ENCODE peak calls at places on chromosomes 1 and 21, in eight cellular contexts. One of them, this sample, is unnamed.

GRCh38 chr1:165544996-165545395 is 1.2 kb downstream of the LRRC52 start:
- DNase-seq in PC-9: no peak
- DNase-seq in aorta: no peak
- DNase-seq in stomach: no peak
- DNase-seq in activated T-cell treated with anti-CD3 and anti-CD28 coated beads, Interleukin-2, amount 50 U/mL, for 72 hours: no peak
- DNase-seq in WTC11: no peak
- DNase-seq in non-pigmented ciliary epithelial cell: no peak
- DNase-seq in fibroblast of pulmonary artery: no peak
- DNase-seq in this sample: no peak

GRCh38 chr21:41402796-41403195 is 23.2 kb upstream of the MX1 start:
- DNase-seq in activated T-cell treated with anti-CD3 and anti-CD28 coated beads, Interleukin-2, amount 50 U/mL, for 72 hours: no peak
- DNase-seq in stomach: no peak
- DNase-seq in non-pigmented ciliary epithelial cell: no peak
- DNase-seq in PC-9: no peak
- DNase-seq in fibroblast of pulmonary artery: no peak
- DNase-seq in aorta: peak; percentile 59
- DNase-seq in WTC11: no peak
- DNase-seq in this sample: no peak

GRCh38 chr21:33112670-33113596 is 43.0 kb downstream of the OLIG1 start:
- DNase-seq in non-pigmented ciliary epithelial cell: no peak
- DNase-seq in fibroblast of pulmonary artery: no peak
- DNase-seq in aorta: no peak
- DNase-seq in stomach: no peak
- DNase-seq in PC-9: no peak
- DNase-seq in activated T-cell treated with anti-CD3 and anti-CD28 coated beads, Interleukin-2, amount 50 U/mL, for 72 hours: no peak
- DNase-seq in WTC11: no peak
- DNase-seq in this sample: no peak

GRCh38 chr1:75135829-75136142 is 1.6 kb downstream of the LHX8 start:
- DNase-seq in PC-9: no peak
- DNase-seq in fibroblast of pulmonary artery: no peak
- DNase-seq in non-pigmented ciliary epithelial cell: no peak
- DNase-seq in activated T-cell treated with anti-CD3 and anti-CD28 coated beads, Interleukin-2, amount 50 U/mL, for 72 hours: no peak
- DNase-seq in stomach: no peak
- DNase-seq in WTC11: no peak
- DNase-seq in aorta: no peak
- DNase-seq in this sample: no peak

GRCh38 chr1:3407021-3407420 is 47.4 kb upstream of the ARHGEF16 start:
- DNase-seq in fibroblast of pulmonary artery: no peak
- DNase-seq in stomach: no peak
- DNase-seq in activated T-cell treated with anti-CD3 and anti-CD28 coated beads, Interleukin-2, amount 50 U/mL, for 72 hours: no peak
- DNase-seq in non-pigmented ciliary epithelial cell: no peak
- DNase-seq in PC-9: no peak
- DNase-seq in WTC11: no peak
- DNase-seq in aorta: no peak
- DNase-seq in this sample: no peak

GRCh38 chr1:226519741-226520598 is 28.6 kb upstream of the STUM start:
- DNase-seq in activated T-cell treated with anti-CD3 and anti-CD28 coated beads, Interleukin-2, amount 50 U/mL, for 72 hours: no peak
- DNase-seq in aorta: no peak
- DNase-seq in fibroblast of pulmonary artery: no peak
- DNase-seq in PC-9: no peak
- DNase-seq in non-pigmented ciliary epithelial cell: no peak
- DNase-seq in stomach: no peak
- DNase-seq in WTC11: peak; percentile 35
- DNase-seq in this sample: no peak

GRCh38 chr1:182841368-182841988 is 2.3 kb downstream of the DHX9 start:
- DNase-seq in activated T-cell treated with anti-CD3 and anti-CD28 coated beads, Interleukin-2, amount 50 U/mL, for 72 hours: no peak
- DNase-seq in PC-9: no peak
- DNase-seq in non-pigmented ciliary epithelial cell: no peak
- DNase-seq in stomach: no peak
- DNase-seq in fibroblast of pulmonary artery: peak; percentile 24
- DNase-seq in aorta: no peak
- DNase-seq in WTC11: no peak
- DNase-seq in this sample: no peak

GRCh38 chr1:244207042-244207934 is 156.2 kb downstream of the ZBTB18 start:
- DNase-seq in fibroblast of pulmonary artery: peak; percentile 87
- DNase-seq in activated T-cell treated with anti-CD3 and anti-CD28 coated beads, Interleukin-2, amount 50 U/mL, for 72 hours: no peak
- DNase-seq in non-pigmented ciliary epithelial cell: no peak
- DNase-seq in PC-9: no peak
- DNase-seq in WTC11: no peak
- DNase-seq in aorta: no peak
- DNase-seq in stomach: no peak
- DNase-seq in this sample: no peak

GRCh38 chr1:51236548-51237312 is 657 bp downstream of the RNF11 start:
- DNase-seq in WTC11: peak; percentile 45
- DNase-seq in non-pigmented ciliary epithelial cell: no peak
- DNase-seq in stomach: peak; percentile 44
- DNase-seq in aorta: peak; percentile 81
- DNase-seq in activated T-cell treated with anti-CD3 and anti-CD28 coated beads, Interleukin-2, amount 50 U/mL, for 72 hours: peak; percentile 40
- DNase-seq in PC-9: peak; percentile 27
- DNase-seq in fibroblast of pulmonary artery: peak; percentile 55
- DNase-seq in this sample: no peak

GRCh38 chr1:24886241-24886640 is 43.8 kb downstream of the RUNX3 start:
- DNase-seq in WTC11: no peak
- DNase-seq in non-pigmented ciliary epithelial cell: no peak
- DNase-seq in fibroblast of pulmonary artery: no peak
- DNase-seq in activated T-cell treated with anti-CD3 and anti-CD28 coated beads, Interleukin-2, amount 50 U/mL, for 72 hours: no peak
- DNase-seq in PC-9: no peak
- DNase-seq in aorta: peak; percentile 11
- DNase-seq in stomach: peak; percentile 25
- DNase-seq in this sample: no peak

GRCh38 chr1:21822349-21822748 is 10.3 kb downstream of the LDLRAD2 start:
- DNase-seq in PC-9: no peak
- DNase-seq in activated T-cell treated with anti-CD3 and anti-CD28 coated beads, Interleukin-2, amount 50 U/mL, for 72 hours: no peak
- DNase-seq in aorta: no peak
- DNase-seq in WTC11: peak; percentile 66
- DNase-seq in stomach: no peak
- DNase-seq in non-pigmented ciliary epithelial cell: no peak
- DNase-seq in fibroblast of pulmonary artery: no peak
- DNase-seq in this sample: no peak

GRCh38 chr1:204990059-204990664 is 52.9 kb upstream of the CNTN2 start:
- DNase-seq in WTC11: no peak
- DNase-seq in aorta: no peak
- DNase-seq in fibroblast of pulmonary artery: no peak
- DNase-seq in activated T-cell treated with anti-CD3 and anti-CD28 coated beads, Interleukin-2, amount 50 U/mL, for 72 hours: no peak
- DNase-seq in stomach: no peak
- DNase-seq in non-pigmented ciliary epithelial cell: no peak
- DNase-seq in PC-9: no peak
- DNase-seq in this sample: no peak

GRCh38 chr1:209802780-209803152 is 3.2 kb downstream of the IRF6 start:
- DNase-seq in non-pigmented ciliary epithelial cell: no peak
- DNase-seq in PC-9: no peak
- DNase-seq in WTC11: no peak
- DNase-seq in aorta: no peak
- DNase-seq in activated T-cell treated with anti-CD3 and anti-CD28 coated beads, Interleukin-2, amount 50 U/mL, for 72 hours: no peak
- DNase-seq in stomach: no peak
- DNase-seq in fibroblast of pulmonary artery: no peak
- DNase-seq in this sample: no peak

GRCh38 chr1:208430220-208430619 is 186.0 kb upstream of the PLXNA2 start:
- DNase-seq in fibroblast of pulmonary artery: no peak
- DNase-seq in PC-9: no peak
- DNase-seq in WTC11: no peak
- DNase-seq in stomach: no peak
- DNase-seq in activated T-cell treated with anti-CD3 and anti-CD28 coated beads, Interleukin-2, amount 50 U/mL, for 72 hours: no peak
- DNase-seq in aorta: no peak
- DNase-seq in non-pigmented ciliary epithelial cell: no peak
- DNase-seq in this sample: no peak

GRCh38 chr21:18801468-18801867 is 397.9 kb upstream of the TMPRSS15 start:
- DNase-seq in fibroblast of pulmonary artery: peak; percentile 17
- DNase-seq in WTC11: peak; percentile 14
- DNase-seq in stomach: peak; percentile 27
- DNase-seq in activated T-cell treated with anti-CD3 and anti-CD28 coated beads, Interleukin-2, amount 50 U/mL, for 72 hours: no peak
- DNase-seq in non-pigmented ciliary epithelial cell: no peak
- DNase-seq in PC-9: no peak
- DNase-seq in aorta: no peak
- DNase-seq in this sample: no peak

GRCh38 chr1:153538315-153538821 is 2.4 kb downstream of the S100A5 start:
- DNase-seq in aorta: no peak
- DNase-seq in non-pigmented ciliary epithelial cell: no peak
- DNase-seq in activated T-cell treated with anti-CD3 and anti-CD28 coated beads, Interleukin-2, amount 50 U/mL, for 72 hours: no peak
- DNase-seq in PC-9: no peak
- DNase-seq in stomach: peak; percentile 40
- DNase-seq in fibroblast of pulmonary artery: no peak
- DNase-seq in WTC11: peak; percentile 68
- DNase-seq in this sample: no peak

GRCh38 chr1:155003227-155003765 is 694 bp downstream of the ZBTB7B start:
- DNase-seq in activated T-cell treated with anti-CD3 and anti-CD28 coated beads, Interleukin-2, amount 50 U/mL, for 72 hours: peak; percentile 41
- DNase-seq in WTC11: peak; percentile 41
- DNase-seq in fibroblast of pulmonary artery: no peak
- DNase-seq in aorta: peak; percentile 84
- DNase-seq in stomach: no peak
- DNase-seq in non-pigmented ciliary epithelial cell: no peak
- DNase-seq in PC-9: no peak
- DNase-seq in this sample: no peak

GRCh38 chr1:206826409-206826808 is 39.0 kb upstream of the IL20 start:
- DNase-seq in non-pigmented ciliary epithelial cell: no peak
- DNase-seq in aorta: no peak
- DNase-seq in WTC11: no peak
- DNase-seq in PC-9: peak; percentile 1
- DNase-seq in stomach: no peak
- DNase-seq in activated T-cell treated with anti-CD3 and anti-CD28 coated beads, Interleukin-2, amount 50 U/mL, for 72 hours: no peak
- DNase-seq in fibroblast of pulmonary artery: peak; percentile 24
- DNase-seq in this sample: no peak

GRCh38 chr1:87061742-87062156 is 147.3 kb downstream of the HS2ST1 start:
- DNase-seq in WTC11: no peak
- DNase-seq in aorta: no peak
- DNase-seq in activated T-cell treated with anti-CD3 and anti-CD28 coated beads, Interleukin-2, amount 50 U/mL, for 72 hours: no peak
- DNase-seq in stomach: no peak
- DNase-seq in fibroblast of pulmonary artery: peak; percentile 38
- DNase-seq in PC-9: no peak
- DNase-seq in non-pigmented ciliary epithelial cell: no peak
- DNase-seq in this sample: no peak

GRCh38 chr1:197519741-197520334 is 251.8 kb downstream of the CRB1 start:
- DNase-seq in activated T-cell treated with anti-CD3 and anti-CD28 coated beads, Interleukin-2, amount 50 U/mL, for 72 hours: no peak
- DNase-seq in WTC11: no peak
- DNase-seq in fibroblast of pulmonary artery: peak; percentile 42
- DNase-seq in stomach: no peak
- DNase-seq in aorta: no peak
- DNase-seq in non-pigmented ciliary epithelial cell: no peak
- DNase-seq in PC-9: no peak
- DNase-seq in this sample: no peak

GRCh38 chr1:90510143-90510542 is 207.0 kb downstream of the BARHL2 start:
- DNase-seq in aorta: no peak
- DNase-seq in activated T-cell treated with anti-CD3 and anti-CD28 coated beads, Interleukin-2, amount 50 U/mL, for 72 hours: peak; percentile 5
- DNase-seq in fibroblast of pulmonary artery: no peak
- DNase-seq in WTC11: no peak
- DNase-seq in non-pigmented ciliary epithelial cell: no peak
- DNase-seq in stomach: no peak
- DNase-seq in PC-9: no peak
- DNase-seq in this sample: no peak

GRCh38 chr1:182575540-182576149 is 13.4 kb downstream of the RNASEL start:
- DNase-seq in activated T-cell treated with anti-CD3 and anti-CD28 coated beads, Interleukin-2, amount 50 U/mL, for 72 hours: no peak
- DNase-seq in fibroblast of pulmonary artery: peak; percentile 83
- DNase-seq in PC-9: peak; percentile 27
- DNase-seq in stomach: no peak
- DNase-seq in WTC11: no peak
- DNase-seq in aorta: no peak
- DNase-seq in non-pigmented ciliary epithelial cell: peak; percentile 32
- DNase-seq in this sample: no peak

GRCh38 chr1:68234094-68234493 is 1.8 kb upstream of the WLS start:
- DNase-seq in stomach: no peak
- DNase-seq in PC-9: no peak
- DNase-seq in fibroblast of pulmonary artery: no peak
- DNase-seq in non-pigmented ciliary epithelial cell: no peak
- DNase-seq in WTC11: no peak
- DNase-seq in aorta: no peak
- DNase-seq in activated T-cell treated with anti-CD3 and anti-CD28 coated beads, Interleukin-2, amount 50 U/mL, for 72 hours: no peak
- DNase-seq in this sample: no peak

GRCh38 chr21:32726742-32727477 is 903 bp downstream of the SYNJ1 start:
- DNase-seq in stomach: no peak
- DNase-seq in fibroblast of pulmonary artery: peak; percentile 37
- DNase-seq in aorta: no peak
- DNase-seq in non-pigmented ciliary epithelial cell: no peak
- DNase-seq in PC-9: peak; percentile 17
- DNase-seq in activated T-cell treated with anti-CD3 and anti-CD28 coated beads, Interleukin-2, amount 50 U/mL, for 72 hours: no peak
- DNase-seq in WTC11: no peak
- DNase-seq in this sample: no peak

GRCh38 chr21:31293986-31294385 is 50.1 kb downstream of the TIAM1 start:
- DNase-seq in activated T-cell treated with anti-CD3 and anti-CD28 coated beads, Interleukin-2, amount 50 U/mL, for 72 hours: peak; percentile 67
- DNase-seq in WTC11: no peak
- DNase-seq in aorta: no peak
- DNase-seq in fibroblast of pulmonary artery: peak; percentile 95
- DNase-seq in non-pigmented ciliary epithelial cell: peak; percentile 93
- DNase-seq in stomach: no peak
- DNase-seq in PC-9: peak; percentile 23
- DNase-seq in this sample: peak; percentile 16

GRCh38 chr21:45417951-45418300 is 13.0 kb downstream of the COL18A1 start:
- DNase-seq in non-pigmented ciliary epithelial cell: no peak
- DNase-seq in activated T-cell treated with anti-CD3 and anti-CD28 coated beads, Interleukin-2, amount 50 U/mL, for 72 hours: no peak
- DNase-seq in aorta: no peak
- DNase-seq in WTC11: peak; percentile 8
- DNase-seq in stomach: no peak
- DNase-seq in fibroblast of pulmonary artery: no peak
- DNase-seq in PC-9: no peak
- DNase-seq in this sample: no peak